ENCODE peak calls at places on chromosomes 7 and 10, in six cellular contexts. W is fibroblast of lung; D is Calu3; H is activated effector memory CD4-positive, alpha-beta T cell treated with anti-CD3 and anti-CD28 coated beads, Interleukin-2, amount 50 U/mL, for 16 hours; U is activated CD8-positive, alpha-beta memory T cell treated with anti-CD3 and anti-CD28 coated beads, Interleukin-2, amount 10 ng/mL, durations not matched to agents 7 days and 5 days; G is NT2/D1. V is an unnamed sample.
A peak's percentile ranks its signal among the peaks of the same experiment; 100 is the strongest.

GRCh38 chr10:46070749-46071148 is 24.7 kb upstream of the MSMB start:
- DNase-seq in W (no peak), D (no peak), H (no peak), U (no peak), G (no peak), V (no peak)

GRCh38 chr10:46551701-46552525 is 4.5 kb downstream of the GPRIN2 start:
- DNase-seq in W (no peak), D (peak; percentile 7), H (peak; percentile 60), U (peak; percentile 41), G (no peak), V (no peak)

GRCh38 chr10:5553400-5554170 is 28.8 kb downstream of the CALML3 start:
- DNase-seq in W (no peak), D (no peak), H (peak; percentile 51), U (no peak), G (no peak), V (no peak)

GRCh38 chr10:5071411-5072198 is 22.6 kb upstream of the AKR1C3 start:
- DNase-seq in W (peak; percentile 88), D (peak; percentile 65), H (no peak), U (no peak), G (no peak), V (peak; percentile 96)

GRCh38 chr10:16592327-16592854 is 70.7 kb upstream of the C1QL3 start:
- DNase-seq in W (no peak), D (no peak), H (no peak), U (no peak), G (no peak), V (no peak)

GRCh38 chr7:127652333-127653248 is 597 bp downstream of the SND1 start:
- DNase-seq in W (peak; percentile 70), D (no peak), H (no peak), U (no peak), G (no peak), V (no peak)

GRCh38 chr7:40437498-40437897 is 302.7 kb downstream of the SUGCT start:
- DNase-seq in W (peak; percentile 99), D (peak; percentile 9), H (no peak), U (no peak), G (no peak), V (peak; percentile 73)

GRCh38 chr7:47488205-47488968 is 93.5 kb downstream of the TNS3 start:
- DNase-seq in W (peak; percentile 35), D (no peak), H (no peak), U (no peak), G (no peak), V (no peak)

GRCh38 chr7:21869785-21870402 is 75.8 kb downstream of the CDCA7L start:
- DNase-seq in W (peak; percentile 50), D (no peak), H (no peak), U (no peak), G (no peak), V (no peak)

GRCh38 chr10:28842321-28842720 is 165.0 kb downstream of the BAMBI start:
- DNase-seq in W (peak; percentile 93), D (no peak), H (no peak), U (no peak), G (no peak), V (peak; percentile 28)

GRCh38 chr7:141276031-141276430 is 202.2 kb downstream of the TMEM178B start:
- DNase-seq in W (no peak), D (no peak), H (no peak), U (no peak), G (no peak), V (no peak)

GRCh38 chr10:31475514-31475913 is 156.5 kb downstream of the ZEB1 start:
- DNase-seq in W (no peak), D (no peak), H (no peak), U (no peak), G (no peak), V (no peak)

GRCh38 chr10:112166800-112167199 is 16.8 kb downstream of the GPAM start:
- DNase-seq in W (no peak), D (no peak), H (no peak), U (no peak), G (no peak), V (no peak)

GRCh38 chr7:102063736-102064135 is 222.9 kb upstream of the SH2B2 start:
- DNase-seq in W (peak; percentile 92), D (peak; percentile 35), H (no peak), U (no peak), G (peak; percentile 60), V (no peak)

GRCh38 chr10:24616536-24616935 is 107.2 kb downstream of the ARHGAP21 start:
- DNase-seq in W (peak; percentile 40), D (no peak), H (no peak), U (no peak), G (no peak), V (no peak)

GRCh38 chr7:156236936-156237599 is 403.5 kb upstream of the RNF32 start:
- DNase-seq in W (no peak), D (no peak), H (no peak), U (no peak), G (no peak), V (no peak)

GRCh38 chr10:77010430-77010829 is 627.2 kb downstream of the KCNMA1 start:
- DNase-seq in W (no peak), D (no peak), H (no peak), U (no peak), G (no peak), V (no peak)

GRCh38 chr7:140534743-140535142 is 55.4 kb upstream of the MKRN1 start:
- DNase-seq in W (no peak), D (no peak), H (no peak), U (no peak), G (no peak), V (peak; percentile 44)

GRCh38 chr7:91814189-91814588 is 66.3 kb downstream of the MTERF1 start:
- DNase-seq in W (no peak), D (no peak), H (no peak), U (no peak), G (no peak), V (no peak)

GRCh38 chr7:66845382-66846095 is 75.5 kb upstream of the TMEM248 start:
- DNase-seq in W (no peak), D (no peak), H (peak; percentile 61), U (no peak), G (no peak), V (no peak)

GRCh38 chr7:37928878-37929277 is 8.4 kb downstream of the EPDR1 start:
- DNase-seq in W (no peak), D (no peak), H (no peak), U (no peak), G (no peak), V (no peak)

GRCh38 chr10:80471009-80471408 is 16.9 kb downstream of the TSPAN14 start:
- DNase-seq in W (no peak), D (no peak), H (peak; percentile 72), U (peak; percentile 54), G (no peak), V (no peak)

GRCh38 chr10:128725531-128725930 is 599.3 kb upstream of the MKI67 start:
- DNase-seq in W (no peak), D (no peak), H (no peak), U (no peak), G (no peak), V (no peak)

GRCh38 chr10:102780246-102780645 is 36.5 kb downstream of the WBP1L start:
- DNase-seq in W (peak; percentile 77), D (no peak), H (no peak), U (no peak), G (no peak), V (no peak)

GRCh38 chr10:14116021-14116420 is 214.7 kb downstream of the FRMD4A start:
- DNase-seq in W (no peak), D (no peak), H (no peak), U (no peak), G (no peak), V (no peak)

GRCh38 chr7:27238979-27239779 is 3.4 kb upstream of the EVX1 start:
- DNase-seq in W (no peak), D (no peak), H (no peak), U (no peak), G (no peak), V (no peak)

GRCh38 chr10:27742926-27743735 is 2.5 kb downstream of the MKX start:
- DNase-seq in W (peak; percentile 30), D (peak; percentile 36), H (peak; percentile 72), U (no peak), G (no peak), V (no peak)

GRCh38 chr10:17113346-17113745 is 16.3 kb downstream of the CUBN start:
- DNase-seq in W (no peak), D (no peak), H (no peak), U (no peak), G (no peak), V (no peak)

GRCh38 chr10:103124420-103125096 is 68.5 kb downstream of the NT5C2 start:
- DNase-seq in W (no peak), D (no peak), H (no peak), U (no peak), G (no peak), V (no peak)

GRCh38 chr7:92586403-92586802 is 3.8 kb downstream of the FAM133B start:
- DNase-seq in W (peak; percentile 40), D (no peak), H (no peak), U (no peak), G (no peak), V (peak; percentile 8)

GRCh38 chr10:100826661-100826982 is 81.2 kb downstream of the PAX2 start:
- DNase-seq in W (no peak), D (no peak), H (no peak), U (no peak), G (no peak), V (no peak)

GRCh38 chr10:126661841-126662520 is 8.5 kb downstream of the C10orf90 start:
- DNase-seq in W (peak; percentile 94), D (no peak), H (no peak), U (no peak), G (no peak), V (no peak)

GRCh38 chr10:133143546-133143945 is 16.5 kb upstream of the KNDC1 start:
- DNase-seq in W (no peak), D (no peak), H (peak; percentile 57), U (peak; percentile 29), G (no peak), V (no peak)

GRCh38 chr7:140242057-140243031 is 65.6 kb upstream of the KDM7A start:
- DNase-seq in W (no peak), D (no peak), H (no peak), U (no peak), G (no peak), V (no peak)

GRCh38 chr10:61487506-61487905 is 34.3 kb upstream of the TMEM26 start:
- DNase-seq in W (peak; percentile 67), D (no peak), H (no peak), U (no peak), G (no peak), V (no peak)

GRCh38 chr7:39651262-39651661 is 27.9 kb downstream of the RALA start:
- DNase-seq in W (peak; percentile 80), D (no peak), H (no peak), U (no peak), G (no peak), V (no peak)

GRCh38 chr7:155660059-155660757 is 15.7 kb downstream of the RBM33 start:
- DNase-seq in W (peak; percentile 41), D (no peak), H (no peak), U (no peak), G (no peak), V (no peak)

GRCh38 chr10:126904807-126905686 is at the start of gene DOCK1:
- DNase-seq in W (peak; percentile 73), D (peak; percentile 71), H (no peak), U (no peak), G (no peak), V (peak; percentile 18)